ENCODE peak calls at places on chromosomes 12 and 14, in ten cellular contexts. O is A549, G is fibroblast of mammary gland, U is tibial nerve, V is heart right ventricle, H is PC-3, D is coronary artery, E is heart left ventricle, R is mucosa of descending colon, Z is left ventricle myocardium inferior. N is an unnamed sample.

GRCh38 chr12:83690465-83690864 is 1003.8 kb downstream of the TMTC2 start:
- DNase-seq in G (no peak), O (no peak), E (no peak), V (no peak), H (no peak), D (no peak), Z (no peak), R (no peak), U (no peak), N (no peak)

GRCh38 chr12:27695556-27696292 is 523 bp upstream of the REP15 start:
- DNase-seq in D (no peak), H (peak; percentile 45), R (no peak), U (no peak), G (no peak), O (no peak), Z (no peak), V (no peak), E (no peak), N (no peak)

GRCh38 chr14:54722791-54723432 is 156.0 kb downstream of the SAMD4A start:
- DNase-seq in V (no peak), O (peak; percentile 31), U (no peak), Z (no peak), R (peak; percentile 19), G (peak; percentile 41), D (no peak), E (no peak), H (peak; percentile 79), N (no peak)

GRCh38 chr14:102849522-102850379 is 72.5 kb downstream of the TRAF3 start:
- DNase-seq in G (peak; percentile 54), O (no peak), V (no peak), Z (no peak), R (peak; percentile 80), D (no peak), E (no peak), H (no peak), U (no peak), N (no peak)

GRCh38 chr14:32696325-32697101 is 242.2 kb upstream of the NPAS3 start:
- DNase-seq in G (no peak), D (no peak), H (no peak), Z (no peak), E (no peak), O (no peak), U (no peak), R (no peak), V (no peak), N (no peak)

GRCh38 chr14:71932229-71932951 is at the start of gene RGS6:
- DNase-seq in R (peak; percentile 30), E (peak; percentile 39), U (no peak), Z (peak; percentile 34), G (no peak), V (no peak), D (no peak), H (peak; percentile 72), O (no peak), N (no peak)

GRCh38 chr12:52151859-52152783 is 39.7 kb downstream of the KRT80 start:
- DNase-seq in R (peak; percentile 79), U (no peak), O (peak; percentile 75), H (peak; percentile 82), D (peak; percentile 80), E (peak; percentile 71), Z (peak; percentile 77), G (peak; percentile 54), V (peak; percentile 63), N (no peak)

GRCh38 chr12:7758346-7758745 is 6.7 kb upstream of the NANOGNB start:
- DNase-seq in E (no peak), D (no peak), H (no peak), V (no peak), Z (no peak), O (no peak), R (no peak), U (no peak), G (no peak), N (no peak)

GRCh38 chr12:123983822-123984485 is 10.9 kb downstream of the ZNF664 start:
- DNase-seq in G (peak; percentile 79), E (no peak), O (peak; percentile 51), V (peak; percentile 47), Z (no peak), H (peak; percentile 84), R (peak; percentile 63), D (no peak), U (no peak), N (no peak)

GRCh38 chr12:108532061-108532848 is 17.2 kb downstream of the FICD start:
- DNase-seq in V (no peak), G (no peak), E (no peak), O (no peak), H (no peak), R (no peak), U (no peak), Z (no peak), D (no peak), N (no peak)

GRCh38 chr12:108099085-108099484 is 30.0 kb upstream of the WSCD2 start:
- DNase-seq in G (no peak), R (no peak), E (no peak), V (no peak), O (no peak), D (peak; percentile 16), U (no peak), Z (no peak), H (peak; percentile 19), N (no peak)

DNA sequence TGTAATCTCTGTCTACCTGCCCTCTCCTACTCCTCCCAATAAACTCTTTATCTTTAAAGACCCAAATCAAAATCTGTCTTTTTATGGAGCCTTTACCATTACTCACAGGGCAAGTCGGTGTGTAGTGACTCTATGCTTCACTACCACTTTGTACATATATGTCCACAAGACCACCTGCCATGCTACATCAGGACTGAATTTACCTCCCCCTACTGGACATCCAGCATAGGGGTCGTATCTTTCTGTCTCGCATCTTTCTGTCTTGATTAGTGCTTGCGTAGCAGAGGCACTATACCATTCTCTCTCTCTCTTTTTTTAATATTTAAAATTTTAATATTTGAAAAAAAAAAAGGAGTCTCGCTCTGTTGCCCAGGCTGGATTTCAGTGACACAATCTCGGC is 587.5 kb downstream of the SOX5 start:
- DNase-seq in Z (no peak), O (no peak), R (no peak), V (no peak), D (no peak), G (no peak), H (no peak), U (no peak), E (no peak), N (no peak)
- TF ChIP-seq CTCF in Z (no peak), O (no peak), R (no peak), V (no peak), D (no peak), G (no peak), H (no peak), U (no peak), E (no peak), N (peak; percentile 25)

GRCh38 chr12:93441617-93442410 is at the start of gene UBE2N:
- DNase-seq in G (peak; percentile 92), H (peak; percentile 94), E (peak; percentile 97), O (peak; percentile 88), U (peak; percentile 86), Z (peak; percentile 96), V (peak; percentile 95), R (peak; percentile 96), D (peak; percentile 98), N (peak; percentile 48)
- H3K4me3 ChIP-seq in G (peak within 1 kb of the TSS; percentile 71), H (peak within 1 kb of the TSS; percentile 86), E (peak within 1 kb of the TSS; percentile 96), O (peak within 1 kb of the TSS; percentile 99), U (peak within 1 kb of the TSS; percentile 99), Z (peak within 1 kb of the TSS; percentile 98), V (peak within 1 kb of the TSS; percentile 75), R (peak within 1 kb of the TSS; percentile 100), D (peak within 1 kb of the TSS; percentile 100), N (peak within 1 kb of the TSS; percentile 84)

GRCh38 chr14:42606839-42607238 is 1000.2 kb downstream of the LRFN5 start:
- DNase-seq in E (no peak), V (no peak), H (no peak), Z (no peak), G (no peak), U (no peak), O (no peak), D (no peak), R (no peak), N (no peak)
- TF ChIP-seq CTCF in E (no peak), V (no peak), H (no peak), Z (no peak), G (no peak), U (no peak), O (no peak), D (no peak), R (no peak), N (no peak)

DNA sequence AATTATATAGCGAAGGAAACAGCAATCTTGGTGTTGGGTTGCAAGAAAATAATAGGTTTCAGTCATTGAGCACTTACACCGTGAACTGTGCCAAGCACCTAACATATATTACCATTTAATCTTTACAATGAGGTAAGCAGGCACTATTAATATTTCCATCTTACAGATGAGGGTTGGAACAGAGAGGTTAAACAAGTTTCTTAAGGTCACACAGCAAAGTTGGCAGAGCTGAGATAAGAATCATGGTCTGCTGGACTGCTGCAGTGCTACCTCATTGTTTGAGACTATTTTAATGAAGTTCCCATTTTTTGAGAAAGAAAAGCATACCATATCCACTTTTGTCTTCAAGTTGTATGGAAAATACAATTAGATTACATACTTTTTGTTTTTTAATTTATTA is 1.7 kb downstream of the ERG28 start:
- DNase-seq in E (no peak), V (no peak), H (no peak), R (no peak), G (no peak), D (no peak), U (no peak), O (no peak), Z (no peak), N (no peak)
- H3K4me3 ChIP-seq in E (no peak overlapping the region), V (no peak overlapping the region), H (no peak overlapping the region), R (no peak overlapping the region), G (no peak overlapping the region), D (no peak overlapping the region), U (no peak overlapping the region), O (no peak overlapping the region), Z (no peak overlapping the region), N (no peak overlapping the region)

DNA sequence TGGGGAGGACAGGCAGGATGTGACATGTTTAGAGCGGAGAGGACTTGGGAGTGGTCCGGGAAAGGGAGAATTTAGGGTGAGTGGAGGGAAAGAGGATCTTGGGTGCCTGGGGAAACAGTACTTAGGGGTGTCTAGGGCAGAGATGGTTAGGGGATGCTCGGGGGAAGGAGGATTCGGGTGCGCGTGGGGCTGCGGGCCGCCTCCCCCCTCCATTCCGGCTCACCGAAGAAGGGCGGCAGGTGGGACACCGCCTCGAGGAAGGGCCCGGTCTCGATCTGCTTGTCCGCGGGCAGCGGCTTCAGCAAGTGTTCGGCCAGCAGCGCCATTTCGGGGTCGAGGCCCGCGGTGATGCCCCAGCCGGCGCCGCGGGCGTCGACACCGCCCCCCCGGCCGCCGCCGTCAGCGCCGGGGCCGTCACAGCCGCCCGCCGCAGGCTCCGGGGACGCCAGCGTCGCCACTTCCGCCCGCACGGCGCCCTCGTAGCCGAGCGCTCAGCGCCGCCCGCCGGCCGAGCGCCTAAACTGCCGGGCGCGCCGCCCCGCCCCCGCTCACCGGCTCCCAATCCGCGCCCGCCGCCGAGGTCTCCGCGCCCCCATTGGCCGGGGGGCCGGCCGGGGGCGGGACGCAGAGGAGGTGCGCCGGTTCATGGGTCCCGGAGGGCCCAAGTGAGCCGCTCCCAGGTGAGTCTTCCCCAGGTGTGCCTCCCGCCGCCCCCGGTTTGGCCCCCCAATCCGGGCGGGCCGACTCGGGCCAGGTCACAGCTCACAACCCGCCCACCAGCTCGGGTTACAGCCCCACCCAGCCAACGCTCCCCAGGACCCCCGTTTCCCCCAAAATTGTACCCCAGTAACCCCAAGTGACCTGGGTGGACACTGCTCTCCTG is at the start of gene GLTP:
- DNase-seq in V (peak; percentile 81), E (peak; percentile 89), R (peak; percentile 88), D (peak; percentile 81), U (peak; percentile 73), G (peak; percentile 52), O (peak; percentile 88), H (peak; percentile 97), Z (peak; percentile 87), N (no peak)
- TF ChIP-seq CTCF in V (peak; percentile 77), E (peak; percentile 84), R (peak; percentile 77), D (no peak), U (peak; percentile 98), G (no peak), O (peak; percentile 89), H (peak; percentile 33), Z (peak; percentile 75), N (peak; percentile 23)